ENCODE peak calls at places on chromosomes 7 and 10, in five cellular contexts. L is LoVo, V is GM06990, H is uterus, U is left kidney. Z is an unnamed sample.

GRCh38 chr7:27091936-27092752 is 3.7 kb downstream of the HOXA1 start:
- DNase-seq in L (no peak), V (no peak), H (no peak), U (peak), Z (no peak)

GRCh38 chr7:78377532-78377931 is 579.0 kb downstream of the PHTF2 start:
- DNase-seq in L (no peak), V (no peak), H (no peak), U (no peak), Z (no peak)

GRCh38 chr10:116521424-116522305 is 24.1 kb upstream of the PNLIP start:
- DNase-seq in L (peak), V (no peak), H (no peak), U (peak), Z (no peak)

GRCh38 chr7:5714657-5715337 is 66.7 kb downstream of the RNF216 start:
- DNase-seq in L (no peak), V (no peak), H (no peak), U (no peak), Z (no peak)

GRCh38 chr7:18064242-18064838 is 36.7 kb upstream of the PRPS1L1 start:
- DNase-seq in L (no peak), V (no peak), H (no peak), U (peak), Z (no peak)

GRCh38 chr7:80941206-80941758 is 22.4 kb upstream of the SEMA3C start:
- DNase-seq in L (peak), V (no peak), H (no peak), U (no peak), Z (no peak)

GRCh38 chr10:70598857-70599295 is 3.7 kb downstream of the PRF1 start:
- DNase-seq in L (no peak), V (no peak), H (no peak), U (no peak), Z (no peak)

GRCh38 chr7:1596181-1597043 is 26.6 kb upstream of the PSMG3 start:
- DNase-seq in L (no peak), V (no peak), H (no peak), U (no peak), Z (no peak)

GRCh38 chr10:54063514-54063913 is 737.5 kb downstream of the PCDH15 start:
- DNase-seq in L (no peak), V (no peak), H (no peak), U (no peak), Z (no peak)

GRCh38 chr7:149790754-149791360 is 17.5 kb upstream of the ZNF467 start:
- DNase-seq in L (no peak), V (no peak), H (no peak), U (no peak), Z (no peak)

GRCh38 chr10:121308046-121308445 is 290.2 kb downstream of the FGFR2 start:
- DNase-seq in L (no peak), V (no peak), H (no peak), U (no peak), Z (no peak)

GRCh38 chr10:79007843-79008319 is 60.9 kb upstream of the ZMIZ1 start:
- DNase-seq in L (no peak), V (no peak), H (peak), U (no peak), Z (no peak)

GRCh38 chr7:44071726-44072363 is 6.5 kb upstream of the PGAM2 start:
- DNase-seq in L (no peak), V (no peak), H (no peak), U (no peak), Z (no peak)